ENCODE peak calls at places on chromosome 7, in five cellular contexts. One of them, this sample, is unnamed.

GRCh38 chr7:66265566-66265965 is 60.4 kb downstream of the TPST1 start:
- DNase-seq in NCI-H69: peak; percentile 32
- DNase-seq in activated CD4-positive, alpha-beta T cell treated with anti-CD3 and anti-CD28 coated beads, Interleukin-2, amount 10 ng/mL, durations not matched to agents 7 days and 5 days: no peak
- DNase-seq in ELR: peak; percentile 45
- DNase-seq in brain microvascular endothelial cell: no peak
- DNase-seq in this sample: no peak

GRCh38 chr7:26603631-26604030 is 260.8 kb downstream of the SKAP2 start:
- DNase-seq in activated CD4-positive, alpha-beta T cell treated with anti-CD3 and anti-CD28 coated beads, Interleukin-2, amount 10 ng/mL, durations not matched to agents 7 days and 5 days: no peak
- DNase-seq in brain microvascular endothelial cell: no peak
- DNase-seq in NCI-H69: peak; percentile 85
- DNase-seq in ELR: peak; percentile 20
- DNase-seq in this sample: peak; percentile 63

GRCh38 chr7:95549818-95550529 is 46.3 kb downstream of the PDK4 start:
- DNase-seq in ELR: peak; percentile 89
- DNase-seq in NCI-H69: peak; percentile 90
- DNase-seq in activated CD4-positive, alpha-beta T cell treated with anti-CD3 and anti-CD28 coated beads, Interleukin-2, amount 10 ng/mL, durations not matched to agents 7 days and 5 days: no peak
- DNase-seq in brain microvascular endothelial cell: peak; percentile 95
- DNase-seq in this sample: no peak

GRCh38 chr7:157309990-157310668 is 26.7 kb upstream of the DNAJB6 start:
- DNase-seq in activated CD4-positive, alpha-beta T cell treated with anti-CD3 and anti-CD28 coated beads, Interleukin-2, amount 10 ng/mL, durations not matched to agents 7 days and 5 days: no peak
- DNase-seq in NCI-H69: peak; percentile 43
- DNase-seq in brain microvascular endothelial cell: peak; percentile 94
- DNase-seq in ELR: peak; percentile 98
- DNase-seq in this sample: peak; percentile 98

GRCh38 chr7:5557920-5558401 is 134.3 kb upstream of the TNRC18 start:
- DNase-seq in activated CD4-positive, alpha-beta T cell treated with anti-CD3 and anti-CD28 coated beads, Interleukin-2, amount 10 ng/mL, durations not matched to agents 7 days and 5 days: no peak
- DNase-seq in brain microvascular endothelial cell: no peak
- DNase-seq in NCI-H69: no peak
- DNase-seq in ELR: peak; percentile 64
- DNase-seq in this sample: no peak

GRCh38 chr7:151286148-151286547 is 37.7 kb upstream of the SMARCD3 start:
- DNase-seq in ELR: no peak
- DNase-seq in brain microvascular endothelial cell: no peak
- DNase-seq in NCI-H69: no peak
- DNase-seq in activated CD4-positive, alpha-beta T cell treated with anti-CD3 and anti-CD28 coated beads, Interleukin-2, amount 10 ng/mL, durations not matched to agents 7 days and 5 days: no peak
- DNase-seq in this sample: no peak

GRCh38 chr7:71402684-71403083 is 270.7 kb downstream of the GALNT17 start:
- DNase-seq in ELR: no peak
- DNase-seq in brain microvascular endothelial cell: no peak
- DNase-seq in activated CD4-positive, alpha-beta T cell treated with anti-CD3 and anti-CD28 coated beads, Interleukin-2, amount 10 ng/mL, durations not matched to agents 7 days and 5 days: no peak
- DNase-seq in NCI-H69: no peak
- DNase-seq in this sample: no peak

GRCh38 chr7:139065323-139065722 is 29.5 kb upstream of the ZC3HAV1L start:
- DNase-seq in activated CD4-positive, alpha-beta T cell treated with anti-CD3 and anti-CD28 coated beads, Interleukin-2, amount 10 ng/mL, durations not matched to agents 7 days and 5 days: no peak
- DNase-seq in ELR: no peak
- DNase-seq in NCI-H69: peak; percentile 6
- DNase-seq in brain microvascular endothelial cell: no peak
- DNase-seq in this sample: no peak

GRCh38 chr7:151808296-151809155 is 68.4 kb downstream of the PRKAG2 start:
- DNase-seq in brain microvascular endothelial cell: no peak
- DNase-seq in NCI-H69: peak; percentile 65
- DNase-seq in ELR: peak; percentile 64
- DNase-seq in activated CD4-positive, alpha-beta T cell treated with anti-CD3 and anti-CD28 coated beads, Interleukin-2, amount 10 ng/mL, durations not matched to agents 7 days and 5 days: no peak
- DNase-seq in this sample: no peak

GRCh38 chr7:75957021-75957736 is 37.2 kb downstream of the TMEM120A start:
- DNase-seq in activated CD4-positive, alpha-beta T cell treated with anti-CD3 and anti-CD28 coated beads, Interleukin-2, amount 10 ng/mL, durations not matched to agents 7 days and 5 days: no peak
- DNase-seq in brain microvascular endothelial cell: no peak
- DNase-seq in NCI-H69: no peak
- DNase-seq in ELR: no peak
- DNase-seq in this sample: peak; percentile 47

GRCh38 chr7:5282464-5283316 is at the start of gene SLC29A4:
- DNase-seq in activated CD4-positive, alpha-beta T cell treated with anti-CD3 and anti-CD28 coated beads, Interleukin-2, amount 10 ng/mL, durations not matched to agents 7 days and 5 days: no peak
- DNase-seq in brain microvascular endothelial cell: no peak
- DNase-seq in ELR: peak; percentile 25
- DNase-seq in NCI-H69: peak; percentile 64
- DNase-seq in this sample: no peak

GRCh38 chr7:405489-406211 is 114.0 kb downstream of the PDGFA start:
- DNase-seq in NCI-H69: no peak
- DNase-seq in activated CD4-positive, alpha-beta T cell treated with anti-CD3 and anti-CD28 coated beads, Interleukin-2, amount 10 ng/mL, durations not matched to agents 7 days and 5 days: no peak
- DNase-seq in ELR: no peak
- DNase-seq in brain microvascular endothelial cell: no peak
- DNase-seq in this sample: no peak

GRCh38 chr7:42922017-42922753 is 9.8 kb downstream of the PSMA2 start:
- DNase-seq in brain microvascular endothelial cell: no peak
- DNase-seq in ELR: no peak
- DNase-seq in activated CD4-positive, alpha-beta T cell treated with anti-CD3 and anti-CD28 coated beads, Interleukin-2, amount 10 ng/mL, durations not matched to agents 7 days and 5 days: no peak
- DNase-seq in NCI-H69: no peak
- DNase-seq in this sample: no peak

GRCh38 chr7:154450434-154450833 is 398.2 kb downstream of the DPP6 start:
- DNase-seq in activated CD4-positive, alpha-beta T cell treated with anti-CD3 and anti-CD28 coated beads, Interleukin-2, amount 10 ng/mL, durations not matched to agents 7 days and 5 days: no peak
- DNase-seq in ELR: no peak
- DNase-seq in NCI-H69: no peak
- DNase-seq in brain microvascular endothelial cell: no peak
- DNase-seq in this sample: no peak

GRCh38 chr7:99489235-99489634 is 10.8 kb downstream of the ZNF394 start:
- DNase-seq in brain microvascular endothelial cell: no peak
- DNase-seq in ELR: no peak
- DNase-seq in NCI-H69: no peak
- DNase-seq in activated CD4-positive, alpha-beta T cell treated with anti-CD3 and anti-CD28 coated beads, Interleukin-2, amount 10 ng/mL, durations not matched to agents 7 days and 5 days: no peak
- DNase-seq in this sample: no peak

GRCh38 chr7:44378744-44379143 is 53.4 kb upstream of the CAMK2B start:
- DNase-seq in brain microvascular endothelial cell: peak; percentile 87
- DNase-seq in activated CD4-positive, alpha-beta T cell treated with anti-CD3 and anti-CD28 coated beads, Interleukin-2, amount 10 ng/mL, durations not matched to agents 7 days and 5 days: no peak
- DNase-seq in ELR: peak; percentile 99
- DNase-seq in NCI-H69: no peak
- DNase-seq in this sample: no peak

GRCh38 chr7:149713061-149713730 is 60.2 kb downstream of the ZNF467 start:
- DNase-seq in NCI-H69: no peak
- DNase-seq in ELR: no peak
- DNase-seq in brain microvascular endothelial cell: no peak
- DNase-seq in activated CD4-positive, alpha-beta T cell treated with anti-CD3 and anti-CD28 coated beads, Interleukin-2, amount 10 ng/mL, durations not matched to agents 7 days and 5 days: no peak
- DNase-seq in this sample: no peak

GRCh38 chr7:127650842-127651555 is 995 bp upstream of the SND1 start:
- DNase-seq in ELR: no peak
- DNase-seq in activated CD4-positive, alpha-beta T cell treated with anti-CD3 and anti-CD28 coated beads, Interleukin-2, amount 10 ng/mL, durations not matched to agents 7 days and 5 days: peak; percentile 7
- DNase-seq in NCI-H69: peak; percentile 39
- DNase-seq in brain microvascular endothelial cell: no peak
- DNase-seq in this sample: no peak

GRCh38 chr7:92727755-92728154 is 108.6 kb downstream of the CDK6 start:
- DNase-seq in ELR: peak; percentile 63
- DNase-seq in NCI-H69: no peak
- DNase-seq in activated CD4-positive, alpha-beta T cell treated with anti-CD3 and anti-CD28 coated beads, Interleukin-2, amount 10 ng/mL, durations not matched to agents 7 days and 5 days: no peak
- DNase-seq in brain microvascular endothelial cell: no peak
- DNase-seq in this sample: no peak

GRCh38 chr7:97145068-97145467 is 27.6 kb downstream of the SDHAF3 start:
- DNase-seq in brain microvascular endothelial cell: no peak
- DNase-seq in activated CD4-positive, alpha-beta T cell treated with anti-CD3 and anti-CD28 coated beads, Interleukin-2, amount 10 ng/mL, durations not matched to agents 7 days and 5 days: no peak
- DNase-seq in ELR: peak; percentile 46
- DNase-seq in NCI-H69: peak; percentile 35
- DNase-seq in this sample: no peak

GRCh38 chr7:134701272-134701671 is 54.6 kb downstream of the BPGM start:
- DNase-seq in brain microvascular endothelial cell: no peak
- DNase-seq in ELR: peak; percentile 69
- DNase-seq in activated CD4-positive, alpha-beta T cell treated with anti-CD3 and anti-CD28 coated beads, Interleukin-2, amount 10 ng/mL, durations not matched to agents 7 days and 5 days: peak; percentile 16
- DNase-seq in NCI-H69: peak; percentile 34
- DNase-seq in this sample: no peak

GRCh38 chr7:35969055-35969454 is 168.2 kb downstream of the SEPTIN7 start:
- DNase-seq in NCI-H69: no peak
- DNase-seq in activated CD4-positive, alpha-beta T cell treated with anti-CD3 and anti-CD28 coated beads, Interleukin-2, amount 10 ng/mL, durations not matched to agents 7 days and 5 days: no peak
- DNase-seq in brain microvascular endothelial cell: no peak
- DNase-seq in ELR: no peak
- DNase-seq in this sample: no peak

GRCh38 chr7:50357346-50357745 is 52.8 kb downstream of the IKZF1 start:
- DNase-seq in activated CD4-positive, alpha-beta T cell treated with anti-CD3 and anti-CD28 coated beads, Interleukin-2, amount 10 ng/mL, durations not matched to agents 7 days and 5 days: no peak
- DNase-seq in ELR: no peak
- DNase-seq in NCI-H69: no peak
- DNase-seq in brain microvascular endothelial cell: no peak
- DNase-seq in this sample: no peak

GRCh38 chr7:29193316-29194205 is 1.0 kb upstream of the CHN2 start:
- DNase-seq in activated CD4-positive, alpha-beta T cell treated with anti-CD3 and anti-CD28 coated beads, Interleukin-2, amount 10 ng/mL, durations not matched to agents 7 days and 5 days: no peak
- DNase-seq in NCI-H69: peak; percentile 89
- DNase-seq in brain microvascular endothelial cell: no peak
- DNase-seq in ELR: no peak
- DNase-seq in this sample: no peak

This sample was measured in iPS DF 19.7.